ENCODE peak calls at places on chromosomes 16 and 17, in eight cellular contexts. J is breast epithelium; G is A549; S is stomach; C is mucosa of descending colon; F is endothelial cell; D is CD8-positive, alpha-beta T cell; T is retinal pigment epithelial cell. V is an unnamed sample.
A peak's percentile ranks its signal among the peaks of the same experiment; 100 is the strongest.

GRCh38 chr17:61492759-61493526 is 40.7 kb downstream of the TBX4 start:
- DNase-seq in J (no peak), G (no peak), S (no peak), C (no peak), F (no peak), D (no peak), T (no peak), V (no peak)

GRCh38 chr16:19071811-19072777 is 4.7 kb downstream of the COQ7 start:
- DNase-seq in J (peak; percentile 63), G (peak; percentile 41), S (peak; percentile 70), C (peak; percentile 75), F (peak; percentile 76), D (peak; percentile 21), T (no peak), V (peak; percentile 44)

GRCh38 chr16:7339700-7340099 is 7.1 kb downstream of the RBFOX1 start:
- DNase-seq in J (no peak), G (no peak), S (no peak), C (no peak), F (no peak), D (no peak), T (no peak), V (no peak)

GRCh38 chr16:84412262-84412661 is 43.9 kb downstream of the ATP2C2 start:
- DNase-seq in J (no peak), G (no peak), S (no peak), C (no peak), F (no peak), D (no peak), T (no peak), V (no peak)

GRCh38 chr17:13885953-13886889 is 183.1 kb upstream of the COX10 start:
- DNase-seq in J (no peak), G (no peak), S (no peak), C (no peak), F (no peak), D (no peak), T (no peak), V (no peak)

GRCh38 chr16:27729516-27730304 is 179.8 kb downstream of the KATNIP start:
- DNase-seq in J (no peak), G (no peak), S (no peak), C (peak; percentile 15), F (no peak), D (no peak), T (no peak), V (no peak)

GRCh38 chr17:61833536-61834203 is 29.7 kb downstream of the BRIP1 start:
- DNase-seq in J (no peak), G (peak; percentile 40), S (no peak), C (no peak), F (no peak), D (no peak), T (no peak), V (no peak)

GRCh38 chr16:22638393-22639206 is 127.9 kb downstream of the NPIPB5 start:
- DNase-seq in J (no peak), G (no peak), S (no peak), C (no peak), F (no peak), D (no peak), T (no peak), V (no peak)

GRCh38 chr17:1908699-1909309 is 79.0 kb downstream of the RPA1 start:
- DNase-seq in J (peak; percentile 57), G (peak; percentile 85), S (peak; percentile 65), C (peak; percentile 45), F (peak; percentile 65), D (no peak), T (no peak), V (peak; percentile 76)

GRCh38 chr17:76969598-76970172 is 101.5 kb downstream of the MGAT5B start:
- DNase-seq in J (no peak), G (no peak), S (no peak), C (no peak), F (peak; percentile 69), D (no peak), T (no peak), V (no peak)

GRCh38 chr16:21560462-21560861 is 38.9 kb upstream of the METTL9 start:
- DNase-seq in J (peak; percentile 17), G (no peak), S (peak; percentile 14), C (no peak), F (no peak), D (no peak), T (no peak), V (no peak)

GRCh38 chr16:11167581-11167980 is 88.4 kb downstream of the SOCS1 start:
- DNase-seq in J (no peak), G (no peak), S (no peak), C (no peak), F (no peak), D (no peak), T (no peak), V (no peak)

GRCh38 chr17:59124665-59125064 is 18.0 kb upstream of the TRIM37 start:
- DNase-seq in J (no peak), G (no peak), S (no peak), C (no peak), F (no peak), D (no peak), T (no peak), V (peak; percentile 16)

GRCh38 chr17:17236295-17237025 is 508 bp downstream of the FLCN start:
- DNase-seq in J (no peak), G (peak; percentile 44), S (no peak), C (no peak), F (no peak), D (peak; percentile 1), T (no peak), V (no peak)

GRCh38 chr17:77273397-77274136 is 132.8 kb downstream of the SEC14L1 start:
- DNase-seq in J (no peak), G (no peak), S (no peak), C (no peak), F (no peak), D (no peak), T (no peak), V (no peak)

GRCh38 chr16:11319529-11320146 is 25.6 kb upstream of the RMI2 start:
- DNase-seq in J (no peak), G (no peak), S (peak; percentile 46), C (no peak), F (no peak), D (no peak), T (no peak), V (no peak)

GRCh38 chr16:73124097-73124652 is 76.2 kb upstream of the ZFHX3 start:
- DNase-seq in J (no peak), G (no peak), S (no peak), C (no peak), F (no peak), D (no peak), T (no peak), V (no peak)

GRCh38 chr17:30113213-30113612 is 3.4 kb upstream of the NSRP1 start:
- DNase-seq in J (no peak), G (no peak), S (peak; percentile 65), C (peak; percentile 70), F (no peak), D (no peak), T (no peak), V (no peak)

GRCh38 chr17:49209061-49209571 is 1.3 kb downstream of the GNGT2 start:
- DNase-seq in J (no peak), G (no peak), S (no peak), C (no peak), F (no peak), D (no peak), T (no peak), V (no peak)

GRCh38 chr16:396199-396598 is 800 bp upstream of the NME4 start:
- DNase-seq in J (no peak), G (no peak), S (no peak), C (no peak), F (no peak), D (no peak), T (no peak), V (no peak)

DNA sequence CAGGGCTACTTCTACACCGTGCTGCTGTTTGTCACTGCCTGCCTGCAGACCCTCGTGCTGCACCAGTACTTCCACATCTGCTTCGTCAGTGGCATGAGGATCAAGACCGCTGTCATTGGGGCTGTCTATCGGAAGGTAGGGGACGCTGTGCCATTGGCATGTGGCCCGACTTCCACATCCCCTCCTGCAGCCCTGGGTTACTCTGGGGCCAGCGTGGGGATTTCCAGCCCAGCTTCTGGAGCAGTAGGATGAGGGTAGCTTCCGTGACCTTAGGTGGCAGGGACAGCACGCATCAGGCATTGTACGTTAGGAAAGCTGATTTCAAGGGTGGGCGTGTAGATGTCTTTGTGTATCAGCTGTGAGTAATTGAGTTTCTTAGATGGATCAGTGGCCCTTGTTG is 96.5 kb downstream of the ABCC1 start:
- DNase-seq in J (no peak), G (no peak), S (no peak), C (no peak), F (peak; percentile 56), D (no peak), T (no peak), V (no peak)
- TF ChIP-seq CTCF in J (no peak), G (no peak), S (no peak), C (no peak), F (peak; percentile 67), D (no peak), T (peak; percentile 38), V (no peak)

GRCh38 chr16:87675111-87675510 is 72.8 kb downstream of the JPH3 start:
- DNase-seq in J (no peak), G (no peak), S (no peak), C (no peak), F (no peak), D (no peak), T (no peak), V (no peak)
- TF ChIP-seq CTCF in J (no peak), G (no peak), S (no peak), C (no peak), F (no peak), D (no peak), T (no peak), V (no peak)

DNA sequence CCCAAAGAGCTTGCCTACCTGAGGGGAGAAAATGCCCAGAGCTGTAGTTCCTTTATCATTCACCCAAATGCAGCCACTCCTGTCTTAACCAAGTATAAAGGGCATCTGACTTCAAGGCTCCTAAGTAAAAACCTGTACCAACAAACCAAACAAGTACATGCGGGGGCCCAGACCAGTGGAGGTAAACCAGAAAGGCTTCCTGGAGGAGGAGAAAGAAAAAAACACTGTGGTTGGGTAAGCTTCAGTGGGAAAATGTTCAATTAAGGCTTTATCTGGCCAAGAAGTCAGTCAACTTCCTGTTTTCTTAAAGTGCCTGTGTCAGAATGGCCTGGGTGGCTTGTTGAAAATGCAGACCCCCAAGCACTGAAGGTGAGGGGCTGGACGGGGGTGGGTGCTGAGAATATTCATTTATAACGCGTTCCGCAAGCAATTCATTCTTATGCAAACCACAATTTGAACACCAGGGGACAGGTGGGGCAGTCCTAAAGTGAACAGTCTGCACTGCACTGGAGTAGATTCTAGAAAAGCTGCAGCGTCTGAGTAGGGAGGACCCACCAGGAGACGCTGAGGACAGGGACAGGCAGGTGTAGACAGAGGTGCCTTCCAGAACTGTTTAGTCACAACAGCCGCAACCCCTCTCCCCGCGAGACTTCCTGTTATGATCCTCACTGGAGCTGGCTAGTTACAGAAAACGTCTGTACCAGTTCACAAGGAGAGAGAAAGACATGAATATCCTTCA is 467.1 kb downstream of the SOX9 start:
- DNase-seq in J (no peak), G (no peak), S (no peak), C (peak; percentile 54), F (no peak), D (no peak), T (no peak), V (peak; percentile 31)
- TF ChIP-seq CTCF in J (no peak), G (no peak), S (no peak), C (no peak), F (no peak), D (no peak), T (peak; percentile 5), V (no peak)

DNA sequence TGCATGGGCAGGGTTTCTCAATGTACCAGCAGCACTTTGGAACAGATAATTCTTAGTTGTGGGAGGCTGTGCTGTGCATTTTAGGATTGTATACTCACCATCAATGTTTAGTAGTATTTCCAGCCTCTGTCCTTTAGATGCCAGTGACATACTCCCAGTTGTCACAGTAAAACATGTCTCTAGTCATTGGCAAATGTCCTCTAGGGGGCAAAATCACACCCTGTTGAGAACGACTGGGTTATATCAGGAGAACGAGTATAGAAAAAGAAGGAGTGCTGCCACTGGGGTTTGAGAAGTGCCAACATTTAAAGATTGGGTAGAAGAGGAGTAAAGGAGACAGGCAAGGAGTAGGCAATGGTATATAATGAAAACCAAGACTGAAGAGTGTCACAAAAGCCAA is 37.9 kb upstream of the SMIM36 start:
- DNase-seq in J (no peak), G (no peak), S (no peak), C (no peak), F (no peak), D (no peak), T (no peak), V (peak; percentile 30)
- TF ChIP-seq CTCF in J (peak; percentile 12), G (peak; percentile 28), S (no peak), C (no peak), F (peak; percentile 30), D (no peak), T (peak; percentile 26), V (no peak)

V was measured in GM20000.